ENCODE peak calls at places on chromosomes 3 and 15, in four cellular contexts. N is GM04503, F is GM23248, K is activated T-helper 1 cell treated with Interleukin-2 at 50 U/mL for 16 hours. E is an unnamed sample.

GRCh38 chr3:170038434-170039110 is 777 bp downstream of the GPR160 start:
- DNase-seq in N (no peak), F (peak; percentile 25), K (peak; percentile 17), E (no peak)

GRCh38 chr15:39624806-39625205 is 43.9 kb downstream of the THBS1 start:
- DNase-seq in N (peak; percentile 91), F (peak; percentile 94), K (peak; percentile 60), E (peak; percentile 92)

GRCh38 chr15:59349715-59350420 is 22.8 kb downstream of the MYO1E start:
- DNase-seq in N (peak; percentile 73), F (peak; percentile 96), K (no peak), E (peak; percentile 84)

GRCh38 chr15:64774556-64775523 is 549 bp downstream of the RBPMS2 start:
- DNase-seq in N (no peak), F (peak; percentile 43), K (no peak), E (no peak)

GRCh38 chr3:47996440-47996839 is 19.8 kb downstream of the MAP4 start:
- DNase-seq in N (no peak), F (no peak), K (no peak), E (no peak)

GRCh38 chr3:25542571-25543039 is 114.5 kb downstream of the RARB start:
- DNase-seq in N (no peak), F (no peak), K (no peak), E (peak; percentile 49)

GRCh38 chr3:72679540-72680198 is 168.6 kb downstream of the SHQ1 start:
- DNase-seq in N (peak; percentile 46), F (peak; percentile 74), K (no peak), E (peak; percentile 91)

GRCh38 chr3:178036745-178037144 is 499.5 kb upstream of the KCNMB2 start:
- DNase-seq in N (peak; percentile 61), F (peak; percentile 39), K (no peak), E (peak; percentile 89)

GRCh38 chr3:116139607-116140006 is 305.7 kb downstream of the LSAMP start:
- DNase-seq in N (no peak), F (peak; percentile 24), K (no peak), E (no peak)

GRCh38 chr15:82843561-82843960 is 34.1 kb downstream of the WHAMM start:
- DNase-seq in N (no peak), F (no peak), K (no peak), E (no peak)

GRCh38 chr3:32973982-32974381 is 22.5 kb downstream of the CCR4 start:
- DNase-seq in N (no peak), F (no peak), K (no peak), E (peak; percentile 9)

GRCh38 chr3:152071924-152072323 is 196.8 kb upstream of the MBNL1 start:
- DNase-seq in N (no peak), F (peak; percentile 78), K (no peak), E (peak; percentile 68)

GRCh38 chr3:31946484-31947081 is 34.5 kb downstream of the OSBPL10 start:
- DNase-seq in N (no peak), F (no peak), K (no peak), E (no peak)

GRCh38 chr3:115626711-115627110 is 3.4 kb downstream of the GAP43 start:
- DNase-seq in N (no peak), F (no peak), K (no peak), E (no peak)

GRCh38 chr15:96612917-96613316 is 282.4 kb downstream of the NR2F2 start:
- DNase-seq in N (no peak), F (no peak), K (no peak), E (no peak)

GRCh38 chr3:167814441-167814951 is 79.0 kb downstream of the SERPINI1 start:
- DNase-seq in N (peak; percentile 26), F (peak; percentile 75), K (no peak), E (peak; percentile 70)

GRCh38 chr3:180265551-180265950 is 228.8 kb upstream of the PEX5L start:
- DNase-seq in N (no peak), F (peak; percentile 75), K (no peak), E (peak; percentile 79)

GRCh38 chr3:149736180-149737100 is 15.8 kb downstream of the COMMD2 start:
- DNase-seq in N (peak; percentile 24), F (peak; percentile 47), K (no peak), E (peak; percentile 67)

E was measured in AG10803.